ENCODE peak calls at places on chromosomes 3 and 15, in six cellular contexts. Y, G, W, T, E and P are unnamed samples.

GRCh38 chr3:38646630-38647029 is 2.9 kb downstream of the SCN5A start:
- DNase-seq in E (peak), Y (peak), G (no peak), W (no peak), T (peak), P (peak)

GRCh38 chr3:52167240-52167639 is 13.0 kb upstream of the POC1A start:
- DNase-seq in T (no peak), W (no peak), Y (no peak), G (no peak), E (no peak), P (no peak)

GRCh38 chr15:78944669-78945407 is at the start of gene CTSH:
- DNase-seq in G (peak), Y (peak), E (peak), W (peak), T (peak), P (peak)

GRCh38 chr3:169240786-169241486 is 422.6 kb downstream of the MECOM start:
- DNase-seq in E (no peak), W (no peak), T (no peak), G (no peak), Y (no peak), P (no peak)

GRCh38 chr15:38414351-38414750 is 39.6 kb upstream of the FAM98B start:
- DNase-seq in Y (peak), G (no peak), T (peak), W (peak), E (peak), P (peak)

GRCh38 chr3:156307704-156308103 is 187.3 kb downstream of the KCNAB1 start:
- DNase-seq in T (peak), E (no peak), W (peak), G (no peak), Y (peak), P (peak)

GRCh38 chr15:25170781-25171110 is 216.0 kb downstream of the SNRPN start:
- DNase-seq in T (no peak), G (no peak), W (no peak), E (no peak), Y (no peak), P (no peak)

GRCh38 chr3:108548886-108549285 is 38.5 kb upstream of the MYH15 start:
- DNase-seq in E (no peak), T (no peak), Y (no peak), W (no peak), G (no peak), P (no peak)

GRCh38 chr3:32340039-32340438 is 51.6 kb upstream of the CMTM7 start:
- DNase-seq in W (no peak), Y (peak), G (peak), E (peak), T (peak), P (peak)

GRCh38 chr15:90674476-90674875 is 42.7 kb upstream of the BLM start:
- DNase-seq in E (no peak), W (no peak), T (no peak), Y (no peak), G (no peak), P (no peak)

GRCh38 chr3:151918253-151919029 is 45.0 kb downstream of the SUCNR1 start:
- DNase-seq in E (peak), G (no peak), Y (peak), T (peak), W (no peak), P (peak)

GRCh38 chr15:96324900-96325299 is 5.6 kb upstream of the NR2F2 start:
- DNase-seq in W (no peak), Y (no peak), E (no peak), T (no peak), G (no peak), P (no peak)

GRCh38 chr3:45958333-45958791 is 15.1 kb downstream of the CXCR6 start:
- DNase-seq in E (no peak), W (peak), Y (no peak), T (no peak), G (no peak), P (no peak)

GRCh38 chr3:31248619-31248992 is 284.1 kb upstream of the STT3B start:
- DNase-seq in W (no peak), G (no peak), Y (no peak), T (no peak), E (no peak), P (no peak)

GRCh38 chr3:66303556-66303955 is 82.8 kb downstream of the SLC25A26 start:
- DNase-seq in W (no peak), Y (no peak), T (no peak), E (no peak), G (peak), P (no peak)

GRCh38 chr3:114274929-114275328 is 18.9 kb upstream of the TIGIT start:
- DNase-seq in W (no peak), T (peak), G (no peak), E (no peak), Y (peak), P (peak)

GRCh38 chr3:36893137-36893557 is 51.7 kb downstream of the TRANK1 start:
- DNase-seq in Y (peak), T (peak), G (peak), W (no peak), E (no peak), P (peak)

GRCh38 chr15:46946953-46947352 is 770.4 kb upstream of the SEMA6D start:
- DNase-seq in Y (no peak), E (no peak), T (no peak), G (no peak), W (no peak), P (no peak)

GRCh38 chr3:37620071-37620635 is 241.5 kb upstream of the CTDSPL start:
- DNase-seq in G (no peak), Y (peak), W (no peak), T (no peak), E (no peak), P (no peak)

GRCh38 chr3:126990890-126991289 is 8.0 kb downstream of the PLXNA1 start:
- DNase-seq in W (no peak), Y (no peak), E (no peak), G (no peak), T (no peak), P (no peak)

GRCh38 chr3:37862219-37862711 is 585 bp downstream of the CTDSPL start:
- DNase-seq in T (peak), W (peak), G (peak), Y (peak), E (peak), P (peak)

GRCh38 chr3:192501427-192501826 is 225.9 kb downstream of the FGF12 start:
- DNase-seq in W (no peak), G (no peak), Y (no peak), E (no peak), T (no peak), P (no peak)

GRCh38 chr15:69599271-69599670 is 146.7 kb downstream of the RPLP1 start:
- DNase-seq in Y (no peak), T (no peak), G (no peak), W (no peak), E (no peak), P (no peak)

GRCh38 chr3:124831631-124832184 is 55.5 kb downstream of the ITGB5 start:
- DNase-seq in G (no peak), W (no peak), T (no peak), Y (no peak), E (no peak), P (no peak)

GRCh38 chr3:113441051-113441770 is at the start of gene CFAP44:
- DNase-seq in E (no peak), Y (peak), W (peak), G (peak), T (peak), P (peak)

GRCh38 chr15:37095197-37095992 is 5.0 kb downstream of the MEIS2 start:
- DNase-seq in Y (no peak), W (peak), T (no peak), G (no peak), E (no peak), P (no peak)

GRCh38 chr3:112038863-112039262 is 4.3 kb downstream of the TMPRSS7 start:
- DNase-seq in W (no peak), E (no peak), Y (peak), G (no peak), T (no peak), P (peak)

GRCh38 chr15:81813215-81813614 is 232.6 kb downstream of the MEX3B start:
- DNase-seq in Y (no peak), G (no peak), W (no peak), T (no peak), E (no peak), P (no peak)

GRCh38 chr3:176296066-176296597 is 901.1 kb downstream of the TBL1XR1 start:
- DNase-seq in E (no peak), Y (no peak), W (no peak), G (no peak), T (no peak), P (no peak)

GRCh38 chr15:31273258-31273941 is 53.2 kb upstream of the KLF13 start:
- DNase-seq in Y (no peak), E (no peak), W (peak), T (no peak), G (no peak), P (no peak)

GRCh38 chr3:193095366-193095765 is 145.7 kb upstream of the PLAAT1 start:
- DNase-seq in W (no peak), Y (no peak), G (no peak), T (no peak), E (no peak), P (no peak)

GRCh38 chr3:134625462-134625861 is 25.4 kb downstream of the KY start:
- DNase-seq in Y (no peak), W (no peak), E (no peak), G (no peak), T (no peak), P (no peak)

GRCh38 chr3:5213574-5213966 is 26.1 kb downstream of the EDEM1 start:
- DNase-seq in T (no peak), E (no peak), W (no peak), Y (no peak), G (no peak), P (no peak)

GRCh38 chr3:111314146-111314873 is 227.7 kb upstream of the CD96 start:
- DNase-seq in Y (no peak), G (no peak), T (no peak), W (no peak), E (no peak), P (no peak)

GRCh38 chr15:97972366-97972765 is 11.9 kb downstream of the ARRDC4 start:
- DNase-seq in E (no peak), T (no peak), G (no peak), Y (no peak), W (no peak), P (no peak)

GRCh38 chr3:55549172-55549571 is 62.1 kb upstream of the WNT5A start:
- DNase-seq in E (no peak), T (peak), G (no peak), W (no peak), Y (peak), P (peak)
- TF ChIP-seq CTCF in E (no peak), T (peak), G (no peak), W (peak), Y (no peak), P (peak)

GRCh38 chr15:83928878-83929418 is 275.0 kb downstream of the ADAMTSL3 start:
- DNase-seq in G (no peak), E (no peak), W (no peak), Y (no peak), T (no peak), P (no peak)

GRCh38 chr15:83927704-83928391 is 273.9 kb downstream of the ADAMTSL3 start:
- DNase-seq in E (no peak), Y (no peak), W (no peak), T (no peak), G (no peak), P (no peak)

GRCh38 chr15:83930392-83930791 is 276.5 kb downstream of the ADAMTSL3 start:
- DNase-seq in G (no peak), E (no peak), W (no peak), T (no peak), Y (no peak), P (no peak)

GRCh38 chr15:83929619-83930018 is 275.7 kb downstream of the ADAMTSL3 start:
- DNase-seq in T (no peak), E (no peak), G (no peak), Y (no peak), W (no peak), P (no peak)

GRCh38 chr15:83928392-83928734 is 274.4 kb downstream of the ADAMTSL3 start:
- DNase-seq in Y (no peak), T (no peak), G (no peak), E (no peak), W (no peak), P (no peak)
- H3K4me3 ChIP-seq in Y (no peak), T (no peak), G (no peak), E (no peak), W (no peak), P (no peak)

DNA sequence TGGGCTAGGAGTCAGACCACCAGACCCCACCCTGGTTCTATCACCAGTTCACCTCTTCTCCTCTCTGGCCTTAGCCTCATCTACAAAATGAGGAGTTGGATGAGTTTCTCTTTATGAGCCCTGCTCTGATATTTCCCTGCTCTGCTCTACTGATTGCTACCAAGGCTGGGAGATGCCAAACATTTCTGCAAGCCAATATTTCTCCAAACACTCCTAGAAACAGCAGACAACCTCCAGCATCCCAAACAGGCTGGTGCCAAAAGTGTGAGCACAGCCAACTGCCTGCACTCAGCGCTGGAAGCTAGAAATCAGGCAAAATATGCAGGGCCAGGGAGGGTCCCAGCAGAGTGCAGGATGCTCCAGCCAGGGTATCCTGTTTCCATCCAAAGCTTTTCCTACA is 10.8 kb downstream of the DAPK2 start:
- DNase-seq in E (no peak), W (no peak), T (no peak), G (no peak), Y (no peak), P (no peak)
- TF ChIP-seq CTCF in E (no peak), W (no peak), T (no peak), G (no peak), Y (no peak), P (no peak)

GRCh38 chr3:23762214-23763039 is 43.3 kb upstream of the UBE2E1 start:
- DNase-seq in T (no peak), G (no peak), Y (no peak), W (no peak), E (no peak), P (no peak)
- H3K4me3 ChIP-seq in T (peak), G (no peak), Y (no peak), W (peak), E (no peak), P (peak)

GRCh38 chr15:85455851-85456250 is 75.4 kb downstream of the AKAP13 start:
- DNase-seq in T (no peak), Y (no peak), G (no peak), W (no peak), E (no peak), P (no peak)

GRCh38 chr15:85451099-85451700 is 70.8 kb downstream of the AKAP13 start:
- DNase-seq in Y (no peak), G (no peak), T (no peak), E (no peak), W (no peak), P (no peak)

GRCh38 chr15:85452436-85452835 is 72.0 kb downstream of the AKAP13 start:
- DNase-seq in Y (no peak), E (no peak), W (no peak), T (no peak), G (no peak), P (no peak)

GRCh38 chr15:85454403-85454802 is 74.0 kb downstream of the AKAP13 start:
- DNase-seq in G (no peak), E (no peak), T (no peak), Y (no peak), W (no peak), P (no peak)

DNA sequence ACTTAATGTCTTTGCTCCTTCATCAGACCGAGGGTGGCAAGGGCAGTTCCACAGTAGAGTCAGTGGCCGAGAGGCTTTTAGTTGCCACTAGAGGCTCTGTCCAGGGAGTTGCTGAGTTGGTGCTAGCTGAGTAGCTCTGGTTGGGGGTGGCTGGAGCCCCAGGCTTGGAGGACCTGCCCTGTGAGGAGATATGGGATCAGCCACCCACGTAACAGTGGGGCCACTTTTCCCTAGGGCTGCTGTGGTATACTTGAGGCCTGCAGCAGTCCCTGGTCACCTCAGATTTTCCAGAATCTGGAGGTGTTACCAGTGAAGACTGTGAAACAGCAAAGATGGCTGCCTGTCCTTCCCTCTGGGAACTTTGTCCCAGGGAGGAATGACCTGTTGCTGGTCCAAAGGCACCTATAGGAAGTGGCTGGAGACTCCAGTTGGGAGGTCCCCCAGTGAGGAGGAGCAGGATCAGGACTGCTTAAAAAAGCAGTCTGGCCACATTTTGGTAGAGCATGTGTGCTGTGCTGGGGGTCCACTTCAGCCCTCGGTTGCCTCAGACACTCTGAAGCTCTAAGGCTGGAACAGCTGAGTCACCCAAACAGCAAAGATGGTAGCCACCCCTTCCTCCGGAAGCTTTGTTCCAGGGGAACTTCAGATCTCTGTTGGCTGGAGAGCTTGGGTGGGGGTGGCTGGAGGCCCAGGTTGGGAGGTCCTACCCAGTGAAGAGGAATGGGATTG is 72.9 kb downstream of the AKAP13 start:
- DNase-seq in Y (no peak), G (no peak), W (no peak), E (no peak), T (no peak), P (no peak)
- TF ChIP-seq CTCF in Y (no peak), G (no peak), W (no peak), E (no peak), T (no peak), P (no peak)

GRCh38 chr15:63509933-63510547 is 5.6 kb downstream of the USP3 start:
- DNase-seq in W (no peak), G (no peak), E (no peak), T (peak), Y (peak), P (peak)
- H3K4me3 ChIP-seq in W (no peak), G (no peak), E (no peak), T (no peak), Y (no peak), P (no peak)

DNA sequence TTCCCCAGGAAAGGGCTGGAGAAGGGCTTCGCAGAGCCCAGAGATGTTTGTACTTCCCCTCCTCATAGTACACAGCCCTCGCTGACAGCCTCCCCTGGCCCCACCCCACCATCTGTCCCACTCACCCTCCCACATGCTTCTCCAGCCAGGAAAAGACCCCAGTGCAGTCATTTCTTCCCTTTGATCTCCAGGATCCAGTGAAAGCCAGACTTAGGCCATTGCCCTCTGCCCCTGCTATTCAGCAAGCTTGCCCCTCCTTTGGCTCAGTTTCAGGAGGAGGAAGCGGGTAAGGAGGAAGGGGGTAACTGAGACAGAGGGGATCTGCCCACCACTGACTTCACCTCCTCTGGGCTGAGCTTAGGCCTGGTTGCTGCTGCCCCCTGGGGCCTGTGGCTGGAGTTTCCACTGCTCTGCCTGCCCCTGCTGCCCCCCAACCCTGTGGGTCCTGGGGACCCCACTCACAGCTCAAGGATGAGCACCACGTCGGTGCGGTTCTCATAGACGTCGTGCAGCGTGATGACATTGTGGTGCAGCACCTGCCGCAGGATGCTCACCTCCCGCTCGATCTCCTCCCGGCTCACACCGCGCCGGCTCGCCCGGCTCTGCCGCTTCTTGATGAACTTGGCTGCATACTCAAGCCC is 63.1 kb downstream of the DAPK2 start:
- DNase-seq in W (no peak), T (no peak), Y (no peak), E (no peak), G (no peak), P (no peak)
- TF ChIP-seq CTCF in W (peak), T (no peak), Y (peak), E (no peak), G (no peak), P (no peak)

GRCh38 chr3:189907803-189908202 is 212.9 kb downstream of the P3H2 start:
- DNase-seq in G (no peak), E (no peak), T (no peak), W (no peak), Y (no peak), P (no peak)

GRCh38 chr3:189909573-189909972 is 211.1 kb downstream of the P3H2 start:
- DNase-seq in T (no peak), W (no peak), Y (no peak), G (no peak), E (no peak), P (no peak)

GRCh38 chr3:189908646-189909045 is 212.1 kb downstream of the P3H2 start:
- DNase-seq in G (no peak), E (no peak), T (peak), W (no peak), Y (peak), P (peak)

GRCh38 chr3:189911001-189911400 is 209.7 kb downstream of the P3H2 start:
- DNase-seq in G (no peak), E (no peak), W (no peak), T (no peak), Y (no peak), P (no peak)

GRCh38 chr3:189909139-189909538 is 211.6 kb downstream of the P3H2 start:
- DNase-seq in W (no peak), T (no peak), G (no peak), E (no peak), Y (no peak), P (no peak)
- H3K4me3 ChIP-seq in W (no peak), T (no peak), G (no peak), E (no peak), Y (no peak), P (no peak)